ENCODE peak calls at places on chromosome 14, in five cellular contexts. One of them, this sample, is unnamed.

GRCh38 chr14:50348933-50349332 is 36.8 kb downstream of the DMAC2L start:
- DNase-seq in heart left ventricle: no peak
- DNase-seq in mucosa of descending colon: no peak
- DNase-seq in IMR-90: no peak
- DNase-seq in GM23248: no peak
- DNase-seq in this sample: no peak

GRCh38 chr14:75634848-75635247 is 25.8 kb downstream of the ERG28 start:
- DNase-seq in heart left ventricle: no peak
- DNase-seq in mucosa of descending colon: no peak
- DNase-seq in IMR-90: no peak
- DNase-seq in GM23248: no peak
- DNase-seq in this sample: peak

GRCh38 chr14:99047436-99048110 is 224.4 kb downstream of the BCL11B start:
- DNase-seq in heart left ventricle: no peak
- DNase-seq in mucosa of descending colon: no peak
- DNase-seq in IMR-90: no peak
- DNase-seq in GM23248: no peak
- DNase-seq in this sample: no peak

GRCh38 chr14:35001624-35002023 is 18.8 kb downstream of the SRP54 start:
- DNase-seq in heart left ventricle: no peak
- DNase-seq in mucosa of descending colon: no peak
- DNase-seq in IMR-90: no peak
- DNase-seq in GM23248: no peak
- DNase-seq in this sample: no peak

GRCh38 chr14:63890553-63890952 is 37.7 kb downstream of the SYNE2 start:
- DNase-seq in heart left ventricle: no peak
- DNase-seq in mucosa of descending colon: no peak
- DNase-seq in IMR-90: no peak
- DNase-seq in GM23248: no peak
- DNase-seq in this sample: peak

GRCh38 chr14:76986261-76986565 is 42.3 kb downstream of the IRF2BPL start:
- DNase-seq in heart left ventricle: no peak
- DNase-seq in mucosa of descending colon: no peak
- DNase-seq in IMR-90: no peak
- DNase-seq in GM23248: no peak
- DNase-seq in this sample: no peak

GRCh38 chr14:24840204-24840893 is 206.4 kb upstream of the GZMB start:
- DNase-seq in heart left ventricle: no peak
- DNase-seq in mucosa of descending colon: no peak
- DNase-seq in IMR-90: no peak
- DNase-seq in GM23248: no peak
- DNase-seq in this sample: no peak

GRCh38 chr14:50001999-50002925 is 109.4 kb downstream of the ARF6 start:
- DNase-seq in heart left ventricle: no peak
- DNase-seq in mucosa of descending colon: peak
- DNase-seq in IMR-90: no peak
- DNase-seq in GM23248: no peak
- DNase-seq in this sample: peak

GRCh38 chr14:71183856-71184255 is 276.6 kb downstream of the PCNX1 start:
- DNase-seq in heart left ventricle: no peak
- DNase-seq in mucosa of descending colon: no peak
- DNase-seq in IMR-90: no peak
- DNase-seq in GM23248: no peak
- DNase-seq in this sample: no peak

GRCh38 chr14:97462081-97462480 is 664.9 kb downstream of the VRK1 start:
- DNase-seq in heart left ventricle: no peak
- DNase-seq in mucosa of descending colon: no peak
- DNase-seq in IMR-90: no peak
- DNase-seq in GM23248: no peak
- DNase-seq in this sample: no peak

GRCh38 chr14:91364524-91365270 is 52.9 kb downstream of the CCDC88C start:
- DNase-seq in heart left ventricle: no peak
- DNase-seq in mucosa of descending colon: no peak
- DNase-seq in IMR-90: no peak
- DNase-seq in GM23248: no peak
- DNase-seq in this sample: no peak

GRCh38 chr14:88614218-88614907 is 51.5 kb downstream of the ZC3H14 start:
- DNase-seq in heart left ventricle: no peak
- DNase-seq in mucosa of descending colon: no peak
- DNase-seq in IMR-90: peak
- DNase-seq in GM23248: peak
- DNase-seq in this sample: peak

GRCh38 chr14:54622189-54622958 is 55.4 kb downstream of the SAMD4A start:
- DNase-seq in heart left ventricle: no peak
- DNase-seq in mucosa of descending colon: no peak
- DNase-seq in IMR-90: no peak
- DNase-seq in GM23248: no peak
- DNase-seq in this sample: no peak

GRCh38 chr14:92647499-92648279 is 100.7 kb downstream of the LGMN start:
- DNase-seq in heart left ventricle: no peak
- DNase-seq in mucosa of descending colon: no peak
- DNase-seq in IMR-90: peak
- DNase-seq in GM23248: peak
- DNase-seq in this sample: no peak

GRCh38 chr14:103624860-103625259 is 4.2 kb upstream of the KLC1 start:
- DNase-seq in heart left ventricle: peak
- DNase-seq in mucosa of descending colon: peak
- DNase-seq in IMR-90: peak
- DNase-seq in GM23248: peak
- DNase-seq in this sample: peak

GRCh38 chr14:54893151-54893760 is 9.4 kb downstream of the GCH1 start:
- DNase-seq in heart left ventricle: no peak
- DNase-seq in mucosa of descending colon: no peak
- DNase-seq in IMR-90: peak
- DNase-seq in GM23248: peak
- DNase-seq in this sample: peak

GRCh38 chr14:50363734-50364113 is 33.0 kb downstream of the CDKL1 start:
- DNase-seq in heart left ventricle: no peak
- DNase-seq in mucosa of descending colon: no peak
- DNase-seq in IMR-90: peak
- DNase-seq in GM23248: peak
- DNase-seq in this sample: no peak

GRCh38 chr14:61048640-61049039 is 67.6 kb downstream of the SLC38A6 start:
- DNase-seq in heart left ventricle: no peak
- DNase-seq in mucosa of descending colon: no peak
- DNase-seq in IMR-90: no peak
- DNase-seq in GM23248: peak
- DNase-seq in this sample: no peak

GRCh38 chr14:87935895-87936294 is 57.1 kb downstream of the GALC start:
- DNase-seq in heart left ventricle: no peak
- DNase-seq in mucosa of descending colon: no peak
- DNase-seq in IMR-90: no peak
- DNase-seq in GM23248: no peak
- DNase-seq in this sample: no peak

GRCh38 chr14:89540830-89541470 is 123.9 kb upstream of the FOXN3 start:
- DNase-seq in heart left ventricle: no peak
- DNase-seq in mucosa of descending colon: no peak
- DNase-seq in IMR-90: peak
- DNase-seq in GM23248: peak
- DNase-seq in this sample: peak

GRCh38 chr14:45262637-45263036 is 9.6 kb upstream of the MIS18BP1 start:
- DNase-seq in heart left ventricle: no peak
- DNase-seq in mucosa of descending colon: no peak
- DNase-seq in IMR-90: no peak
- DNase-seq in GM23248: no peak
- DNase-seq in this sample: peak

GRCh38 chr14:37901978-37902377 is 305.7 kb upstream of the SSTR1 start:
- DNase-seq in heart left ventricle: peak
- DNase-seq in mucosa of descending colon: no peak
- DNase-seq in IMR-90: peak
- DNase-seq in GM23248: peak
- DNase-seq in this sample: no peak

GRCh38 chr14:61152851-61153364 is 128.2 kb downstream of the TMEM30B start:
- DNase-seq in heart left ventricle: no peak
- DNase-seq in mucosa of descending colon: no peak
- DNase-seq in IMR-90: peak
- DNase-seq in GM23248: peak
- DNase-seq in this sample: no peak

GRCh38 chr14:91055016-91055415 is 5.4 kb downstream of the RPS6KA5 start:
- DNase-seq in heart left ventricle: no peak
- DNase-seq in mucosa of descending colon: no peak
- DNase-seq in IMR-90: no peak
- DNase-seq in GM23248: no peak
- DNase-seq in this sample: no peak

GRCh38 chr14:56247495-56248087 is 129.4 kb downstream of the PELI2 start:
- DNase-seq in heart left ventricle: no peak
- DNase-seq in mucosa of descending colon: no peak
- DNase-seq in IMR-90: peak
- DNase-seq in GM23248: peak
- DNase-seq in this sample: peak

GRCh38 chr14:59265808-59266207 is 77.3 kb downstream of the DAAM1 start:
- DNase-seq in heart left ventricle: no peak
- DNase-seq in mucosa of descending colon: no peak
- DNase-seq in IMR-90: no peak
- DNase-seq in GM23248: peak
- DNase-seq in this sample: peak

GRCh38 chr14:37253905-37254304 is 56.2 kb downstream of the MIPOL1 start:
- DNase-seq in heart left ventricle: no peak
- DNase-seq in mucosa of descending colon: no peak
- DNase-seq in IMR-90: peak
- DNase-seq in GM23248: peak
- DNase-seq in this sample: peak

GRCh38 chr14:43778956-43779639 is 728.0 kb downstream of the FSCB start:
- DNase-seq in heart left ventricle: no peak
- DNase-seq in mucosa of descending colon: no peak
- DNase-seq in IMR-90: no peak
- DNase-seq in GM23248: no peak
- DNase-seq in this sample: no peak

GRCh38 chr14:49418789-49419188 is 167.4 kb downstream of the RPS29 start:
- DNase-seq in heart left ventricle: no peak
- DNase-seq in mucosa of descending colon: no peak
- DNase-seq in IMR-90: no peak
- DNase-seq in GM23248: no peak
- DNase-seq in this sample: no peak

GRCh38 chr14:93965287-93965821 is 11.0 kb downstream of the ASB2 start:
- DNase-seq in heart left ventricle: no peak
- DNase-seq in mucosa of descending colon: no peak
- DNase-seq in IMR-90: peak
- DNase-seq in GM23248: peak
- DNase-seq in this sample: peak
- H3K4me3 ChIP-seq in heart left ventricle: no peak
- H3K4me3 ChIP-seq in mucosa of descending colon: no peak
- H3K4me3 ChIP-seq in IMR-90: no peak
- H3K4me3 ChIP-seq in GM23248: no peak
- H3K4me3 ChIP-seq in this sample: no peak

DNA sequence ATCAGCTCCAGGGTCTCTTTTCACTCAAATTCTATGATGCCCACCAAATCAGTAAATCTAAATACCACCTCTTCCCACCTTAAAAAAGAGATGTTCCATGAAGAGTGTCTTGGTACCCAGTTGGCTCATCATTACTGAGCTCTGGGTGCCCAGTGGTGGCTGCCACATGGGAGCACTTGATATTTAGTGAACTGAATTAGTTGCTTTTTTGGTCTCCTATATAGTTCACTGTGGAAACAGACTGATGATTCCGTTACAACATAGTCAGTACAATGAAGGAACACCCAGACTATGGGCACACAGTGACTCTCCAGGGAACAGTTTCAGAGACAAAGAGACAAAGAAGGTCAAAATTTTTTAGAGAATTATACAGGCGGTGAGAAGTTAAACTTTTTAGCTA is 14.7 kb upstream of the YY1 start:
- DNase-seq in heart left ventricle: no peak
- DNase-seq in mucosa of descending colon: no peak
- DNase-seq in IMR-90: no peak
- DNase-seq in GM23248: no peak
- DNase-seq in this sample: no peak
- H3K4me3 ChIP-seq in heart left ventricle: no peak
- H3K4me3 ChIP-seq in mucosa of descending colon: no peak
- H3K4me3 ChIP-seq in IMR-90: no peak
- H3K4me3 ChIP-seq in GM23248: no peak
- H3K4me3 ChIP-seq in this sample: no peak

GRCh38 chr14:51869426-51870113 is 9.2 kb downstream of the GNG2 start:
- DNase-seq in heart left ventricle: no peak
- DNase-seq in mucosa of descending colon: no peak
- DNase-seq in IMR-90: no peak
- DNase-seq in GM23248: no peak
- DNase-seq in this sample: no peak

GRCh38 chr14:51868405-51868804 is 8.0 kb downstream of the GNG2 start:
- DNase-seq in heart left ventricle: no peak
- DNase-seq in mucosa of descending colon: no peak
- DNase-seq in IMR-90: no peak
- DNase-seq in GM23248: no peak
- DNase-seq in this sample: no peak

GRCh38 chr14:51871846-51872245 is 11.4 kb downstream of the GNG2 start:
- DNase-seq in heart left ventricle: no peak
- DNase-seq in mucosa of descending colon: no peak
- DNase-seq in IMR-90: no peak
- DNase-seq in GM23248: no peak
- DNase-seq in this sample: no peak

GRCh38 chr14:51872396-51872795 is 12.0 kb downstream of the GNG2 start:
- DNase-seq in heart left ventricle: no peak
- DNase-seq in mucosa of descending colon: no peak
- DNase-seq in IMR-90: no peak
- DNase-seq in GM23248: no peak
- DNase-seq in this sample: no peak

DNA sequence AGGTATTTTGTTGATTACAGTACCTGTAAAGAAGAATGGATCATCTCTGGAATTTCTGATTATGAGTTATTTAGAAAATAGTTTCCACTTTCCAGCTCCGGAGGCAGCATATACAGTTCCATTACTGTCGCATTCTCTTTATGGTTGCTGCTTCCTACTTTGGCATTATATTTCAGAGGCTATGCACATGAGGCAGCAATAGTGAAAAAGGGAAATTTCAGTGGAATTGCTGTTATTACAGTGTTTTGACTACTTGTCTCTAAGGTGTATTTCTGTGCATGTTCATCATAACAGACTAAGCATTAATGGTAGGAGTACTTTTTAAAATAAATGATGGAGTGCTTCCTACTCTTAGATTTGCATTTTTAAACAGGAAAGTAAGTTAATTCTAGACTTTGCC is 10.2 kb downstream of the GNG2 start:
- DNase-seq in heart left ventricle: no peak
- DNase-seq in mucosa of descending colon: no peak
- DNase-seq in IMR-90: no peak
- DNase-seq in GM23248: no peak
- DNase-seq in this sample: no peak
- H3K4me3 ChIP-seq in heart left ventricle: no peak
- H3K4me3 ChIP-seq in mucosa of descending colon: no peak
- H3K4me3 ChIP-seq in IMR-90: no peak
- H3K4me3 ChIP-seq in GM23248: no peak
- H3K4me3 ChIP-seq in this sample: no peak

DNA sequence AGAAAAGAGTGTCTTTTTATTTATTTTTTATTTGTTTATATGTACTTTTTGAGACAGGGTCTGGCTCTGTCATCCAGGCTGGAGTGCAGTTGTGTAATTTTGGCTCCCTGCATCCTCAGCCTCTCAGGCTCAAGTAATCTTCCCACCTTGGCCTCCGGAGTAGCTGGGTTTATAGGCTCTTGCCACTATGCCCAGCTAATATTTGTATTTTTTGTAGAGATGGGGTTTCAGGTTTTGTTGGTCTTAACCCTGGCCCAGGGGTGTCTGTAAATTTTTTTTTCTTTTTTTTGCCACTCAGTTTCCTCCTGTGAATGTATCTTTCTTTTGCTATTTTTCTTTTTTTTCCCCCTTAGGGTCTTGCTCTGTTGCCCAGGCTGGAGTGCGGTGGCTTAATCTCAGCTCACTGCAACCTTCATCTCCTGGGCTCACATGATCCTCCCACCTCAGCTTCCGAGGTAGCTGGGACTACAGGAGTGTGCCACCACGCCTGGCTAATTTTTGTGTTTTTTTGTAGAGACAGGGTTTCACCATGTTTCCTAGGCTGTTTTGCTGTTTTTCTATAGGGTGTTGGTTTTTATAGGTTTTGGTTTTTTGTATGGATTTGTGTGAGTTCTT is 11.0 kb downstream of the RCOR1 start:
- DNase-seq in heart left ventricle: no peak
- DNase-seq in mucosa of descending colon: no peak
- DNase-seq in IMR-90: no peak
- DNase-seq in GM23248: no peak
- DNase-seq in this sample: no peak
- H3K4me3 ChIP-seq in heart left ventricle: no peak
- H3K4me3 ChIP-seq in mucosa of descending colon: no peak
- H3K4me3 ChIP-seq in IMR-90: no peak
- H3K4me3 ChIP-seq in GM23248: no peak
- H3K4me3 ChIP-seq in this sample: no peak

This sample was measured in bronchial epithelial cell.